ENCODE peak calls at places on chromosomes 13 and 19, in eight cellular contexts. H is CD4-positive, CD25-positive, alpha-beta regulatory T cell; E is AG09319; V is memory B cell; G is stimulated activated effector memory CD8-positive, alpha-beta T cell treated with anti-CD3 and anti-CD28 coated beads, Interleukin-12 subunit alpha, Interleukin-12 subunit beta, amount 100 ng/mL, for 72 hours; P is NCI-H1930; K is NCI-H510A; I is NCI-H1694 treated with DMSO at 0.1 percent for 48 hours. A is an unnamed sample.

GRCh38 chr13:100300708-100301107 is 211.8 kb downstream of the PCCA start:
- DNase-seq in H (no peak), P (no peak), G (no peak), E (no peak), K (no peak), I (peak; percentile 62), V (no peak), A (peak; percentile 93)

GRCh38 chr19:13024126-13024957 is 29.1 kb downstream of the NFIX start:
- DNase-seq in V (no peak), I (peak; percentile 13), G (no peak), P (no peak), E (no peak), H (no peak), K (no peak), A (no peak)

GRCh38 chr19:19268453-19269385 is 4.4 kb downstream of the TM6SF2 start:
- DNase-seq in I (no peak), V (no peak), P (no peak), H (no peak), E (no peak), K (no peak), G (no peak), A (no peak)

GRCh38 chr13:67914535-67914934 is 684.4 kb upstream of the PCDH9 start:
- DNase-seq in V (no peak), H (no peak), E (no peak), G (no peak), I (no peak), P (no peak), K (no peak), A (no peak)

GRCh38 chr13:21738636-21739035 is 67.8 kb downstream of the FGF9 start:
- DNase-seq in I (no peak), H (no peak), V (no peak), P (no peak), E (no peak), K (no peak), G (no peak), A (no peak)

GRCh38 chr19:28065026-28065425 is 1147.9 kb downstream of the UQCRFS1 start:
- DNase-seq in K (no peak), G (no peak), H (no peak), E (no peak), I (no peak), V (no peak), P (no peak), A (no peak)

GRCh38 chr19:35559281-35559659 is 4.2 kb downstream of the ATP4A start:
- DNase-seq in G (no peak), E (no peak), P (no peak), I (no peak), K (no peak), V (peak; percentile 70), H (no peak), A (no peak)

GRCh38 chr13:87259479-87260083 is 411.6 kb upstream of the SLITRK5 start:
- DNase-seq in E (no peak), P (no peak), G (no peak), I (no peak), K (no peak), V (no peak), H (no peak), A (no peak)

GRCh38 chr13:31818236-31818635 is 78.9 kb downstream of the RXFP2 start:
- DNase-seq in G (no peak), I (no peak), P (no peak), V (no peak), H (no peak), K (no peak), E (no peak), A (no peak)

A was measured in NCI-H2171.